ENCODE peak calls at places on chromosomes 11 and 22, in seven cellular contexts. K, B, N, E, M, O and I are unnamed samples.

GRCh38 chr11:67400251-67400941 is 1.3 kb downstream of the PPP1CA start:
- DNase-seq in K (no peak), B (no peak), N (no peak), E (no peak), M (peak), O (no peak), I (no peak)

GRCh38 chr11:67309166-67309565 is 5.8 kb downstream of the SSH3 start:
- DNase-seq in K (no peak), B (no peak), N (no peak), E (no peak), M (no peak), O (no peak), I (no peak)

GRCh38 chr22:41094036-41094435 is 1.6 kb downstream of the EP300 start:
- DNase-seq in K (no peak), B (no peak), N (no peak), E (peak), M (no peak), O (peak), I (peak)

GRCh38 chr11:75100314-75100713 is 3.6 kb upstream of the OR2AT4 start:
- DNase-seq in K (peak), B (no peak), N (no peak), E (no peak), M (no peak), O (peak), I (no peak)

GRCh38 chr11:2524446-2525165 is 79.8 kb downstream of the KCNQ1 start:
- DNase-seq in K (no peak), B (no peak), N (peak), E (no peak), M (peak), O (no peak), I (no peak)

GRCh38 chr11:56521955-56522354 is 21.1 kb downstream of the OR5M11 start:
- DNase-seq in K (no peak), B (no peak), N (peak), E (peak), M (no peak), O (no peak), I (peak)

GRCh38 chr22:23215294-23216204 is 35.2 kb downstream of the BCR start:
- DNase-seq in K (peak), B (no peak), N (no peak), E (peak), M (no peak), O (peak), I (no peak)

GRCh38 chr11:61481806-61482205 is 26.7 kb upstream of the LRRC10B start:
- DNase-seq in K (no peak), B (no peak), N (no peak), E (no peak), M (no peak), O (no peak), I (no peak)

GRCh38 chr11:34318111-34319037 is 39.4 kb downstream of the ABTB2 start:
- DNase-seq in K (no peak), B (no peak), N (no peak), E (no peak), M (no peak), O (no peak), I (no peak)

GRCh38 chr22:36366291-36366708 is 21.5 kb downstream of the MYH9 start:
- DNase-seq in K (no peak), B (no peak), N (no peak), E (no peak), M (no peak), O (peak), I (no peak)

GRCh38 chr11:31355131-31355530 is 14.4 kb downstream of the DCDC1 start:
- DNase-seq in K (no peak), B (no peak), N (no peak), E (no peak), M (no peak), O (peak), I (no peak)

GRCh38 chr11:94739331-94739730 is 28.8 kb upstream of the AMOTL1 start:
- DNase-seq in K (no peak), B (no peak), N (no peak), E (no peak), M (no peak), O (no peak), I (no peak)